ENCODE peak calls at places on chromosomes 7 and 10, in nine cellular contexts. One of them, this sample, is unnamed.
A peak's percentile ranks its signal among the peaks of the same experiment; 100 is the strongest.

GRCh38 chr10:127254276-127254675 is 57.9 kb upstream of the INSYN2A start:
- DNase-seq in breast epithelium: no peak
- DNase-seq in hepatocyte: no peak
- DNase-seq in stomach: no peak
- DNase-seq in HCT116: no peak
- DNase-seq in BE2C: no peak
- DNase-seq in tibial nerve: no peak
- DNase-seq in Panc1: no peak
- DNase-seq in fibroblast of lung: no peak
- DNase-seq in this sample: no peak

GRCh38 chr10:29920408-29921070 is 138.8 kb downstream of the JCAD start:
- DNase-seq in breast epithelium: no peak
- DNase-seq in hepatocyte: no peak
- DNase-seq in stomach: no peak
- DNase-seq in HCT116: no peak
- DNase-seq in BE2C: no peak
- DNase-seq in tibial nerve: no peak
- DNase-seq in Panc1: no peak
- DNase-seq in fibroblast of lung: no peak
- DNase-seq in this sample: no peak

GRCh38 chr10:14736600-14737081 is 38.1 kb downstream of the FAM107B start:
- DNase-seq in breast epithelium: no peak
- DNase-seq in hepatocyte: peak; percentile 35
- DNase-seq in stomach: no peak
- DNase-seq in HCT116: no peak
- DNase-seq in BE2C: no peak
- DNase-seq in tibial nerve: no peak
- DNase-seq in Panc1: no peak
- DNase-seq in fibroblast of lung: peak; percentile 65
- DNase-seq in this sample: no peak

GRCh38 chr10:97053285-97053684 is 132.5 kb downstream of the SLIT1 start:
- DNase-seq in breast epithelium: no peak
- DNase-seq in hepatocyte: no peak
- DNase-seq in stomach: no peak
- DNase-seq in HCT116: no peak
- DNase-seq in BE2C: peak; percentile 25
- DNase-seq in tibial nerve: no peak
- DNase-seq in Panc1: no peak
- DNase-seq in fibroblast of lung: no peak
- DNase-seq in this sample: no peak

GRCh38 chr7:106039486-106040060 is 72.5 kb downstream of the SYPL1 start:
- DNase-seq in breast epithelium: no peak
- DNase-seq in hepatocyte: peak; percentile 32
- DNase-seq in stomach: no peak
- DNase-seq in HCT116: no peak
- DNase-seq in BE2C: peak; percentile 35
- DNase-seq in tibial nerve: no peak
- DNase-seq in Panc1: no peak
- DNase-seq in fibroblast of lung: peak; percentile 96
- DNase-seq in this sample: no peak

GRCh38 chr7:38681882-38682281 is 50.7 kb upstream of the AMPH start:
- DNase-seq in breast epithelium: no peak
- DNase-seq in hepatocyte: no peak
- DNase-seq in stomach: no peak
- DNase-seq in HCT116: no peak
- DNase-seq in BE2C: no peak
- DNase-seq in tibial nerve: no peak
- DNase-seq in Panc1: no peak
- DNase-seq in fibroblast of lung: peak; percentile 30
- DNase-seq in this sample: no peak

GRCh38 chr10:118763202-118763988 is 8.6 kb upstream of the CACUL1 start:
- DNase-seq in breast epithelium: no peak
- DNase-seq in hepatocyte: no peak
- DNase-seq in stomach: no peak
- DNase-seq in HCT116: no peak
- DNase-seq in BE2C: no peak
- DNase-seq in tibial nerve: no peak
- DNase-seq in Panc1: no peak
- DNase-seq in fibroblast of lung: no peak
- DNase-seq in this sample: no peak

GRCh38 chr7:157396316-157397035 is 59.7 kb downstream of the DNAJB6 start:
- DNase-seq in breast epithelium: no peak
- DNase-seq in hepatocyte: no peak
- DNase-seq in stomach: no peak
- DNase-seq in HCT116: no peak
- DNase-seq in BE2C: no peak
- DNase-seq in tibial nerve: no peak
- DNase-seq in Panc1: no peak
- DNase-seq in fibroblast of lung: no peak
- DNase-seq in this sample: no peak

GRCh38 chr10:69659286-69660027 is 29.4 kb downstream of the FAM241B start:
- DNase-seq in breast epithelium: no peak
- DNase-seq in hepatocyte: no peak
- DNase-seq in stomach: no peak
- DNase-seq in HCT116: no peak
- DNase-seq in BE2C: no peak
- DNase-seq in tibial nerve: no peak
- DNase-seq in Panc1: no peak
- DNase-seq in fibroblast of lung: no peak
- DNase-seq in this sample: no peak

GRCh38 chr7:13981070-13981469 is 8.4 kb downstream of the ETV1 start:
- DNase-seq in breast epithelium: no peak
- DNase-seq in hepatocyte: peak; percentile 83
- DNase-seq in stomach: peak; percentile 43
- DNase-seq in HCT116: peak; percentile 86
- DNase-seq in BE2C: peak; percentile 43
- DNase-seq in tibial nerve: no peak
- DNase-seq in Panc1: peak; percentile 86
- DNase-seq in fibroblast of lung: peak; percentile 99
- DNase-seq in this sample: peak; percentile 91

GRCh38 chr10:29471483-29471859 is 163.3 kb downstream of the SVIL start:
- DNase-seq in breast epithelium: no peak
- DNase-seq in hepatocyte: peak; percentile 52
- DNase-seq in stomach: no peak
- DNase-seq in HCT116: no peak
- DNase-seq in BE2C: no peak
- DNase-seq in tibial nerve: no peak
- DNase-seq in Panc1: no peak
- DNase-seq in fibroblast of lung: peak; percentile 80
- DNase-seq in this sample: peak; percentile 86

GRCh38 chr10:91349381-91349780 is 60.8 kb upstream of the HECTD2 start:
- DNase-seq in breast epithelium: no peak
- DNase-seq in hepatocyte: peak; percentile 54
- DNase-seq in stomach: no peak
- DNase-seq in HCT116: no peak
- DNase-seq in BE2C: no peak
- DNase-seq in tibial nerve: no peak
- DNase-seq in Panc1: no peak
- DNase-seq in fibroblast of lung: peak; percentile 89
- DNase-seq in this sample: peak; percentile 76

GRCh38 chr10:71344154-71344915 is 25.3 kb downstream of the SLC29A3 start:
- DNase-seq in breast epithelium: no peak
- DNase-seq in hepatocyte: no peak
- DNase-seq in stomach: no peak
- DNase-seq in HCT116: no peak
- DNase-seq in BE2C: no peak
- DNase-seq in tibial nerve: no peak
- DNase-seq in Panc1: no peak
- DNase-seq in fibroblast of lung: no peak
- DNase-seq in this sample: no peak

GRCh38 chr7:33109758-33110238 is 594 bp upstream of the RP9 start:
- DNase-seq in breast epithelium: no peak
- DNase-seq in hepatocyte: no peak
- DNase-seq in stomach: no peak
- DNase-seq in HCT116: no peak
- DNase-seq in BE2C: peak; percentile 16
- DNase-seq in tibial nerve: no peak
- DNase-seq in Panc1: no peak
- DNase-seq in fibroblast of lung: no peak
- DNase-seq in this sample: peak; percentile 47

GRCh38 chr10:6204341-6205191 is 1.8 kb downstream of the PFKFB3 start:
- DNase-seq in breast epithelium: peak; percentile 77
- DNase-seq in hepatocyte: peak; percentile 77
- DNase-seq in stomach: peak; percentile 73
- DNase-seq in HCT116: no peak
- DNase-seq in BE2C: no peak
- DNase-seq in tibial nerve: no peak
- DNase-seq in Panc1: no peak
- DNase-seq in fibroblast of lung: peak; percentile 66
- DNase-seq in this sample: peak; percentile 88

GRCh38 chr10:44647877-44648542 is 263.1 kb upstream of the CXCL12 start:
- DNase-seq in breast epithelium: no peak
- DNase-seq in hepatocyte: no peak
- DNase-seq in stomach: no peak
- DNase-seq in HCT116: no peak
- DNase-seq in BE2C: no peak
- DNase-seq in tibial nerve: peak; percentile 23
- DNase-seq in Panc1: no peak
- DNase-seq in fibroblast of lung: peak; percentile 71
- DNase-seq in this sample: peak; percentile 6

GRCh38 chr10:11823989-11824346 is 812 bp downstream of the PROSER2 start:
- DNase-seq in breast epithelium: no peak
- DNase-seq in hepatocyte: no peak
- DNase-seq in stomach: no peak
- DNase-seq in HCT116: no peak
- DNase-seq in BE2C: no peak
- DNase-seq in tibial nerve: no peak
- DNase-seq in Panc1: no peak
- DNase-seq in fibroblast of lung: peak; percentile 18
- DNase-seq in this sample: no peak

DNA sequence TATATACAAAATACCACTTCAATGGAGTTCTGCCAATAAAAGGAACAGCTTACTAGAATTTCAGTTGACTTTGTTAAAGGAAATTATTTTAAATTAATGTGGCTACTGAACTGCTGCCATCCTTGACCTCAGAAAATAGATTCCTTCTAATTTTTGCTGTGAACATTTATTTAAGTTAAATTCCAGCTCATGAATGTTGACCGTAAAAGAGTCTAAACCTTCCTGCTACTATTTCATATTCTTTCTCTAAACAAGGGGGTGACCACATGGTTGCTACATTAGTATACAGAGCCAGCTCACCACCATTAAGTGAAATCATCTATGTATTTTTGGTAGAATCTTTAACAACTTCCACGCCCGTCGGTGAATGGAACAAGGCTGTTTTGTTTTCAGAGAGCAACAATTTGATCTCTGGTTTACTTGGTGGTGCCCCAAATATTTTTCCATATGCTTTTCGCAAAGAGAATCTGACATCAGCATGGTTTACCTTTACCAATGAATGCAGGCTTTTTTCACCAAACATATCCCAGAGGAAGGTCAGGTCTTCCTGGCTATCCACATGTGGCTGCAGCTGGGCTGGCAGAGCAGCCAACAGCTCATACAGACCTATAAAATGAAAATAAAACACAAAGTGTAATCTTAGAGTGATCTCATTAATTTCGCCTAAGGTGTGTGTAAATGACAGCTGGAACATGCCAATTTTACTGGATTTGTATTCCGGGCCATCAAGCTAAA is 101.0 kb downstream of the MPP7 start:
- DNase-seq in breast epithelium: no peak
- DNase-seq in hepatocyte: no peak
- DNase-seq in stomach: no peak
- DNase-seq in HCT116: no peak
- DNase-seq in BE2C: no peak
- DNase-seq in tibial nerve: no peak
- DNase-seq in Panc1: no peak
- DNase-seq in fibroblast of lung: peak; percentile 63
- DNase-seq in this sample: no peak
- H3K4me3 ChIP-seq in breast epithelium: no peak overlapping the region
- H3K4me3 ChIP-seq in hepatocyte: no peak overlapping the region
- H3K4me3 ChIP-seq in stomach: no peak overlapping the region
- H3K4me3 ChIP-seq in HCT116: no peak overlapping the region
- H3K4me3 ChIP-seq in BE2C: no peak overlapping the region
- H3K4me3 ChIP-seq in tibial nerve: no peak overlapping the region
- H3K4me3 ChIP-seq in Panc1: no peak overlapping the region
- H3K4me3 ChIP-seq in fibroblast of lung: no peak overlapping the region
- H3K4me3 ChIP-seq in this sample: no peak overlapping the region

DNA sequence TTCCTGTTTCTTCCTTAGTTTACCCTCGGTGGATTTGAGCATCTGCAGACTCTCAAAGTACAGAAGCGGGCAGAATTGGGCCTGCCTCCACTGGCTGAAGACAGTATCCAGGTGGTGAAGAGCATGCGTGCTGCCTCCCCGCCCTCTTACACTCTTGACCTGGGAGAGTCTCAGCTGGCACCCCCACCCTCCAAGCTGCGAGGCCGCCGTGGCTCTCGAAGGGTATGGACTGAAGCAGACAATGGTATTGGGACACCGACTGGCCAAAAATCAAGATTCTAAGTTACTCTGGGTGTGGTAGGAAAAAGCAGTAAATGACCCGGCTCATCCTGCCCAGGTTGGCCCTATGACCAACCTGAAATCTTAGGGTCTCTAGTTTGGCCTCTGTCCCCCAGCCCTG is 22.2 kb downstream of the STRIP2 start:
- DNase-seq in breast epithelium: no peak
- DNase-seq in hepatocyte: no peak
- DNase-seq in stomach: no peak
- DNase-seq in HCT116: no peak
- DNase-seq in BE2C: no peak
- DNase-seq in tibial nerve: no peak
- DNase-seq in Panc1: no peak
- DNase-seq in fibroblast of lung: no peak
- DNase-seq in this sample: no peak
- H3K36me3 ChIP-seq in breast epithelium: no peaks in the 10 kb centered on the region
- H3K36me3 ChIP-seq in hepatocyte: no peaks in the 10 kb centered on the region
- H3K36me3 ChIP-seq in stomach: peaks cover 9% of the 10 kb centered on the region
- H3K36me3 ChIP-seq in HCT116: peaks cover 39% of the 10 kb centered on the region
- H3K36me3 ChIP-seq in BE2C: peaks cover 6% of the 10 kb centered on the region
- H3K36me3 ChIP-seq in tibial nerve: no peaks in the 10 kb centered on the region
- H3K36me3 ChIP-seq in Panc1: no peaks in the 10 kb centered on the region
- H3K36me3 ChIP-seq in fibroblast of lung: peaks cover 4% of the 10 kb centered on the region
- H3K36me3 ChIP-seq in this sample: peaks cover 21% of the 10 kb centered on the region

GRCh38 chr10:20466731-20467130 is 430.4 kb downstream of the NEBL start:
- DNase-seq in breast epithelium: no peak
- DNase-seq in hepatocyte: no peak
- DNase-seq in stomach: no peak
- DNase-seq in HCT116: no peak
- DNase-seq in BE2C: no peak
- DNase-seq in tibial nerve: no peak
- DNase-seq in Panc1: no peak
- DNase-seq in fibroblast of lung: peak; percentile 67
- DNase-seq in this sample: peak; percentile 63
- TF ChIP-seq CTCF in breast epithelium: no peak
- TF ChIP-seq CTCF in hepatocyte: no peak
- TF ChIP-seq CTCF in stomach: no peak
- TF ChIP-seq CTCF in HCT116: no peak
- TF ChIP-seq CTCF in BE2C: no peak
- TF ChIP-seq CTCF in tibial nerve: no peak
- TF ChIP-seq CTCF in Panc1: no peak
- TF ChIP-seq CTCF in fibroblast of lung: no peak
- TF ChIP-seq CTCF in this sample: no peak

DNA sequence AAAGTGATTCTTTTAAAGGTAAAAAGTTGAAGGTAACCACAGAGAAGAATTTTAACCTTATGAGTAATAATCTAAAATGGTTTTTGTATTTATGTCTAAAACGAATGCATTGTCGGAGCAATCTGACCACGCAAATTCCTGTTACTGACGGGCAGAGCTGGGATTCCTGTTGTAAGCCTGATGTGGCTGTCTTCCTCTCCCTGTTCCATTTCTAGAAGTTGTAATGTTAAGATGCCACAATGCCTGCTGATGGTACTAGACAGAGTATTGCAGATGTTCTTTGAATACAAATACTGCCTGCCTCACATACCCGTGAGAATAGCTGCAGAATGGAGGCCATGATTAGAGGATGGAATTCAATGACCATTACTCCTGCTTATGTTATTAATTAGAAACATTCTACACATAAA is 197.0 kb downstream of the PTN start:
- DNase-seq in breast epithelium: no peak
- DNase-seq in hepatocyte: no peak
- DNase-seq in stomach: no peak
- DNase-seq in HCT116: no peak
- DNase-seq in BE2C: no peak
- DNase-seq in tibial nerve: no peak
- DNase-seq in Panc1: no peak
- DNase-seq in fibroblast of lung: peak; percentile 48
- DNase-seq in this sample: no peak
- H3K4me3 ChIP-seq in breast epithelium: no peak overlapping the region
- H3K4me3 ChIP-seq in hepatocyte: no peak overlapping the region
- H3K4me3 ChIP-seq in stomach: no peak overlapping the region
- H3K4me3 ChIP-seq in HCT116: no peak overlapping the region
- H3K4me3 ChIP-seq in BE2C: no peak overlapping the region
- H3K4me3 ChIP-seq in tibial nerve: no peak overlapping the region
- H3K4me3 ChIP-seq in Panc1: no peak overlapping the region
- H3K4me3 ChIP-seq in fibroblast of lung: no peak overlapping the region
- H3K4me3 ChIP-seq in this sample: no peak overlapping the region